ENCODE peak calls at places on chromosomes 5 and 9, in eight cellular contexts. One of them, this sample, is unnamed.

GRCh38 chr5:139837711-139838380 is 42.2 kb downstream of the PSD2 start:
- DNase-seq in choroid plexus epithelial cell: no peak
- DNase-seq in cardiac fibroblast: no peak
- DNase-seq in A549: no peak
- DNase-seq in ascending aorta: no peak
- DNase-seq in adrenal gland: no peak
- DNase-seq in fibroblast of mammary gland: no peak
- DNase-seq in IMR-90: no peak
- DNase-seq in this sample: no peak

GRCh38 chr5:132746592-132747063 is 598 bp upstream of the CCNI2 start:
- DNase-seq in choroid plexus epithelial cell: peak
- DNase-seq in cardiac fibroblast: peak
- DNase-seq in A549: no peak
- DNase-seq in ascending aorta: no peak
- DNase-seq in adrenal gland: no peak
- DNase-seq in fibroblast of mammary gland: no peak
- DNase-seq in IMR-90: no peak
- DNase-seq in this sample: peak

GRCh38 chr9:127578952-127579853 is 32.9 kb upstream of the STXBP1 start:
- DNase-seq in choroid plexus epithelial cell: peak
- DNase-seq in cardiac fibroblast: peak
- DNase-seq in A549: peak
- DNase-seq in ascending aorta: peak
- DNase-seq in adrenal gland: peak
- DNase-seq in fibroblast of mammary gland: peak
- DNase-seq in IMR-90: peak
- DNase-seq in this sample: no peak

GRCh38 chr5:30926181-30926580 is 267.3 kb upstream of the CDH6 start:
- DNase-seq in choroid plexus epithelial cell: no peak
- DNase-seq in cardiac fibroblast: no peak
- DNase-seq in A549: no peak
- DNase-seq in ascending aorta: no peak
- DNase-seq in adrenal gland: no peak
- DNase-seq in fibroblast of mammary gland: no peak
- DNase-seq in IMR-90: no peak
- DNase-seq in this sample: no peak

GRCh38 chr5:140182803-140183367 is 7.9 kb downstream of the CYSTM1 start:
- DNase-seq in choroid plexus epithelial cell: peak
- DNase-seq in cardiac fibroblast: peak
- DNase-seq in A549: no peak
- DNase-seq in ascending aorta: no peak
- DNase-seq in adrenal gland: no peak
- DNase-seq in fibroblast of mammary gland: peak
- DNase-seq in IMR-90: peak
- DNase-seq in this sample: no peak

GRCh38 chr5:131226899-131227298 is 37.0 kb upstream of the CDC42SE2 start:
- DNase-seq in choroid plexus epithelial cell: no peak
- DNase-seq in cardiac fibroblast: no peak
- DNase-seq in A549: no peak
- DNase-seq in ascending aorta: no peak
- DNase-seq in adrenal gland: no peak
- DNase-seq in fibroblast of mammary gland: no peak
- DNase-seq in IMR-90: peak
- DNase-seq in this sample: no peak

GRCh38 chr5:112681481-112681908 is 56.2 kb upstream of the APC start:
- DNase-seq in choroid plexus epithelial cell: no peak
- DNase-seq in cardiac fibroblast: peak
- DNase-seq in A549: no peak
- DNase-seq in ascending aorta: no peak
- DNase-seq in adrenal gland: no peak
- DNase-seq in fibroblast of mammary gland: no peak
- DNase-seq in IMR-90: no peak
- DNase-seq in this sample: peak

GRCh38 chr9:131598121-131598520 is 52.8 kb downstream of the PRRT1B start:
- DNase-seq in choroid plexus epithelial cell: no peak
- DNase-seq in cardiac fibroblast: no peak
- DNase-seq in A549: no peak
- DNase-seq in ascending aorta: peak
- DNase-seq in adrenal gland: peak
- DNase-seq in fibroblast of mammary gland: no peak
- DNase-seq in IMR-90: no peak
- DNase-seq in this sample: no peak

GRCh38 chr9:124479371-124479770 is 27.8 kb downstream of the NR5A1 start:
- DNase-seq in choroid plexus epithelial cell: no peak
- DNase-seq in cardiac fibroblast: no peak
- DNase-seq in A549: no peak
- DNase-seq in ascending aorta: no peak
- DNase-seq in adrenal gland: no peak
- DNase-seq in fibroblast of mammary gland: no peak
- DNase-seq in IMR-90: no peak
- DNase-seq in this sample: no peak

GRCh38 chr9:92342825-92343488 is 17.2 kb downstream of the CENPP start:
- DNase-seq in choroid plexus epithelial cell: peak
- DNase-seq in cardiac fibroblast: peak
- DNase-seq in A549: no peak
- DNase-seq in ascending aorta: no peak
- DNase-seq in adrenal gland: no peak
- DNase-seq in fibroblast of mammary gland: peak
- DNase-seq in IMR-90: peak
- DNase-seq in this sample: no peak

GRCh38 chr5:45491368-45491767 is 204.8 kb downstream of the HCN1 start:
- DNase-seq in choroid plexus epithelial cell: no peak
- DNase-seq in cardiac fibroblast: no peak
- DNase-seq in A549: no peak
- DNase-seq in ascending aorta: no peak
- DNase-seq in adrenal gland: no peak
- DNase-seq in fibroblast of mammary gland: no peak
- DNase-seq in IMR-90: no peak
- DNase-seq in this sample: no peak

GRCh38 chr9:136100700-136101614 is 5.9 kb upstream of the NACC2 start:
- DNase-seq in choroid plexus epithelial cell: no peak
- DNase-seq in cardiac fibroblast: no peak
- DNase-seq in A549: no peak
- DNase-seq in ascending aorta: no peak
- DNase-seq in adrenal gland: no peak
- DNase-seq in fibroblast of mammary gland: no peak
- DNase-seq in IMR-90: no peak
- DNase-seq in this sample: peak

GRCh38 chr5:32859211-32859641 is 148.1 kb downstream of the NPR3 start:
- DNase-seq in choroid plexus epithelial cell: no peak
- DNase-seq in cardiac fibroblast: no peak
- DNase-seq in A549: no peak
- DNase-seq in ascending aorta: no peak
- DNase-seq in adrenal gland: no peak
- DNase-seq in fibroblast of mammary gland: peak
- DNase-seq in IMR-90: peak
- DNase-seq in this sample: no peak

GRCh38 chr9:33452828-33453271 is 5.5 kb upstream of the AQP3 start:
- DNase-seq in choroid plexus epithelial cell: peak
- DNase-seq in cardiac fibroblast: peak
- DNase-seq in A549: peak
- DNase-seq in ascending aorta: no peak
- DNase-seq in adrenal gland: peak
- DNase-seq in fibroblast of mammary gland: peak
- DNase-seq in IMR-90: peak
- DNase-seq in this sample: peak

DNA sequence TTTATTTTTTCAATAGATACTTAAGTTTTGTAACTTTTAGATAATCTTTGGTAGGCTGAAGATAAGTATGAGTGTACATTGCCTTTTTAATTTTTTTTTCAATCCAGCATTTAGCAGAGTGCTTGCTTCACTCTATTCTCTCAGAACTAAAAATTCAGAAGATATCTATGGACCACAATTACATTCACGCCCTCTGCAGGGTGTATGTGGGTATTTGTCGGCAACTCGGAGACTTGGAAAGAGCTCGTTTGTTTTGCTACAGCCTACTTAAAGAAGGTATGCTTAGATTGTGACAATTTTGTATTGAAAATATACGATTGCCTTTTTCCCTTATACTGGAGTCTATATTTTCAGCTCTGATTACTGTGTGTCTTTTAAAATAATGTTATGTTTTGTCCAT is 43.8 kb downstream of the ICE1 start:
- DNase-seq in choroid plexus epithelial cell: no peak
- DNase-seq in cardiac fibroblast: no peak
- DNase-seq in A549: no peak
- DNase-seq in ascending aorta: no peak
- DNase-seq in adrenal gland: no peak
- DNase-seq in fibroblast of mammary gland: no peak
- DNase-seq in IMR-90: no peak
- DNase-seq in this sample: no peak
- TF ChIP-seq CTCF in choroid plexus epithelial cell: peak
- TF ChIP-seq CTCF in cardiac fibroblast: no peak
- TF ChIP-seq CTCF in A549: no peak
- TF ChIP-seq CTCF in ascending aorta: no peak
- TF ChIP-seq CTCF in adrenal gland: no peak
- TF ChIP-seq CTCF in fibroblast of mammary gland: no peak
- TF ChIP-seq CTCF in IMR-90: no peak
- TF ChIP-seq CTCF in this sample: no peak

GRCh38 chr5:177472460-177473441 is 683 bp downstream of the DBN1 start:
- DNase-seq in choroid plexus epithelial cell: no peak
- DNase-seq in cardiac fibroblast: no peak
- DNase-seq in A549: no peak
- DNase-seq in ascending aorta: no peak
- DNase-seq in adrenal gland: no peak
- DNase-seq in fibroblast of mammary gland: no peak
- DNase-seq in IMR-90: no peak
- DNase-seq in this sample: peak
- H3K4me3 ChIP-seq in choroid plexus epithelial cell: peak
- H3K4me3 ChIP-seq in cardiac fibroblast: peak
- H3K4me3 ChIP-seq in A549: peak
- H3K4me3 ChIP-seq in ascending aorta: peak
- H3K4me3 ChIP-seq in adrenal gland: no peak
- H3K4me3 ChIP-seq in fibroblast of mammary gland: peak
- H3K4me3 ChIP-seq in IMR-90: peak
- H3K4me3 ChIP-seq in this sample: peak

GRCh38 chr5:151430731-151431130 is 16.7 kb upstream of the SLC36A1 start:
- DNase-seq in choroid plexus epithelial cell: no peak
- DNase-seq in cardiac fibroblast: no peak
- DNase-seq in A549: no peak
- DNase-seq in ascending aorta: no peak
- DNase-seq in adrenal gland: no peak
- DNase-seq in fibroblast of mammary gland: no peak
- DNase-seq in IMR-90: no peak
- DNase-seq in this sample: no peak

GRCh38 chr5:151424892-151425523 is 22.4 kb upstream of the SLC36A1 start:
- DNase-seq in choroid plexus epithelial cell: no peak
- DNase-seq in cardiac fibroblast: no peak
- DNase-seq in A549: no peak
- DNase-seq in ascending aorta: no peak
- DNase-seq in adrenal gland: no peak
- DNase-seq in fibroblast of mammary gland: no peak
- DNase-seq in IMR-90: no peak
- DNase-seq in this sample: no peak

GRCh38 chr5:151432210-151432609 is 15.2 kb upstream of the SLC36A1 start:
- DNase-seq in choroid plexus epithelial cell: no peak
- DNase-seq in cardiac fibroblast: no peak
- DNase-seq in A549: no peak
- DNase-seq in ascending aorta: no peak
- DNase-seq in adrenal gland: no peak
- DNase-seq in fibroblast of mammary gland: no peak
- DNase-seq in IMR-90: no peak
- DNase-seq in this sample: no peak

GRCh38 chr5:151427258-151427657 is 20.1 kb upstream of the SLC36A1 start:
- DNase-seq in choroid plexus epithelial cell: no peak
- DNase-seq in cardiac fibroblast: no peak
- DNase-seq in A549: no peak
- DNase-seq in ascending aorta: no peak
- DNase-seq in adrenal gland: no peak
- DNase-seq in fibroblast of mammary gland: no peak
- DNase-seq in IMR-90: no peak
- DNase-seq in this sample: peak
- TF ChIP-seq CTCF in choroid plexus epithelial cell: no peak
- TF ChIP-seq CTCF in cardiac fibroblast: no peak
- TF ChIP-seq CTCF in A549: no peak
- TF ChIP-seq CTCF in ascending aorta: no peak
- TF ChIP-seq CTCF in adrenal gland: no peak
- TF ChIP-seq CTCF in fibroblast of mammary gland: no peak
- TF ChIP-seq CTCF in IMR-90: no peak
- TF ChIP-seq CTCF in this sample: peak

GRCh38 chr9:35658894-35659220 is 765 bp downstream of the CCDC107 start:
- DNase-seq in choroid plexus epithelial cell: peak
- DNase-seq in cardiac fibroblast: peak
- DNase-seq in A549: no peak
- DNase-seq in ascending aorta: peak
- DNase-seq in adrenal gland: no peak
- DNase-seq in fibroblast of mammary gland: peak
- DNase-seq in IMR-90: peak
- DNase-seq in this sample: peak

GRCh38 chr9:35662437-35662836 is 2.6 kb downstream of the ARHGEF39 start:
- DNase-seq in choroid plexus epithelial cell: no peak
- DNase-seq in cardiac fibroblast: no peak
- DNase-seq in A549: no peak
- DNase-seq in ascending aorta: no peak
- DNase-seq in adrenal gland: no peak
- DNase-seq in fibroblast of mammary gland: no peak
- DNase-seq in IMR-90: no peak
- DNase-seq in this sample: no peak

GRCh38 chr9:35659340-35659739 is 1.2 kb downstream of the CCDC107 start:
- DNase-seq in choroid plexus epithelial cell: peak
- DNase-seq in cardiac fibroblast: peak
- DNase-seq in A549: no peak
- DNase-seq in ascending aorta: peak
- DNase-seq in adrenal gland: no peak
- DNase-seq in fibroblast of mammary gland: peak
- DNase-seq in IMR-90: peak
- DNase-seq in this sample: peak

GRCh38 chr9:35661756-35662350 is 3.1 kb downstream of the ARHGEF39 start:
- DNase-seq in choroid plexus epithelial cell: no peak
- DNase-seq in cardiac fibroblast: no peak
- DNase-seq in A549: no peak
- DNase-seq in ascending aorta: no peak
- DNase-seq in adrenal gland: no peak
- DNase-seq in fibroblast of mammary gland: no peak
- DNase-seq in IMR-90: no peak
- DNase-seq in this sample: no peak

GRCh38 chr9:35660966-35661413 is 2.9 kb downstream of the CCDC107 start:
- DNase-seq in choroid plexus epithelial cell: peak
- DNase-seq in cardiac fibroblast: peak
- DNase-seq in A549: no peak
- DNase-seq in ascending aorta: no peak
- DNase-seq in adrenal gland: peak
- DNase-seq in fibroblast of mammary gland: peak
- DNase-seq in IMR-90: peak
- DNase-seq in this sample: no peak
- H3K4me3 ChIP-seq in choroid plexus epithelial cell: no peak
- H3K4me3 ChIP-seq in cardiac fibroblast: no peak
- H3K4me3 ChIP-seq in A549: no peak
- H3K4me3 ChIP-seq in ascending aorta: peak
- H3K4me3 ChIP-seq in adrenal gland: no peak
- H3K4me3 ChIP-seq in fibroblast of mammary gland: no peak
- H3K4me3 ChIP-seq in IMR-90: no peak
- H3K4me3 ChIP-seq in this sample: no peak

GRCh38 chr9:114096041-114096511 is 3.0 kb downstream of the KIF12 start:
- DNase-seq in choroid plexus epithelial cell: no peak
- DNase-seq in cardiac fibroblast: no peak
- DNase-seq in A549: peak
- DNase-seq in ascending aorta: no peak
- DNase-seq in adrenal gland: no peak
- DNase-seq in fibroblast of mammary gland: no peak
- DNase-seq in IMR-90: no peak
- DNase-seq in this sample: no peak
- TF ChIP-seq CTCF in choroid plexus epithelial cell: peak
- TF ChIP-seq CTCF in cardiac fibroblast: peak
- TF ChIP-seq CTCF in A549: no peak
- TF ChIP-seq CTCF in ascending aorta: no peak
- TF ChIP-seq CTCF in adrenal gland: no peak
- TF ChIP-seq CTCF in fibroblast of mammary gland: peak
- TF ChIP-seq CTCF in IMR-90: peak
- TF ChIP-seq CTCF in this sample: peak